ENCODE peak calls at places on chromosomes 13 and 19, in nine cellular contexts. R is mucosa of descending colon, J is thyroid gland, A is upper lobe of right lung, H is stomach, W is heart left ventricle, C is heart right ventricle, X is BE2C, K is esophagus squamous epithelium. G is an unnamed sample.

GRCh38 chr19:29687244-29687896 is 22.1 kb downstream of the PLEKHF1 start:
- DNase-seq in W (no peak), A (no peak), C (no peak), R (no peak), X (no peak), K (no peak), J (no peak), H (no peak), G (no peak)

GRCh38 chr19:49487277-49488045 is at the start of gene RPL13A:
- DNase-seq in X (peak; percentile 100), H (peak; percentile 100), K (peak; percentile 95), A (peak; percentile 100), R (peak; percentile 100), W (peak; percentile 100), C (peak; percentile 100), J (peak; percentile 100), G (peak; percentile 99)

GRCh38 chr19:1265611-1266115 is 3.5 kb upstream of the CIRBP start:
- DNase-seq in C (peak; percentile 63), K (no peak), X (peak; percentile 68), H (no peak), R (peak; percentile 75), W (peak; percentile 80), J (peak; percentile 55), A (peak; percentile 84), G (peak; percentile 95)

GRCh38 chr13:35838356-35838755 is 292.8 kb downstream of the DCLK1 start:
- DNase-seq in H (no peak), J (no peak), R (no peak), K (no peak), W (no peak), A (no peak), X (no peak), C (no peak), G (no peak)

GRCh38 chr13:36345438-36346221 is 564 bp downstream of the SPART start:
- DNase-seq in J (peak; percentile 70), A (peak; percentile 69), X (peak; percentile 20), H (peak; percentile 67), R (peak; percentile 39), C (peak; percentile 83), W (peak; percentile 73), K (no peak), G (peak; percentile 88)

GRCh38 chr19:21158523-21159135 is 16.8 kb downstream of the ZNF431 start:
- DNase-seq in C (no peak), K (no peak), R (no peak), A (no peak), H (no peak), W (no peak), X (no peak), J (no peak), G (no peak)

GRCh38 chr19:52748336-52748950 is 13.6 kb upstream of the ZNF611 start:
- DNase-seq in K (no peak), J (no peak), H (no peak), X (no peak), A (no peak), W (no peak), R (no peak), C (peak; percentile 8), G (no peak)

GRCh38 chr13:57946361-57946760 is 314.8 kb downstream of the PCDH17 start:
- DNase-seq in R (no peak), C (no peak), W (no peak), K (no peak), X (no peak), J (no peak), A (no peak), H (no peak), G (no peak)

GRCh38 chr19:35793381-35794165 is 18.2 kb downstream of the ARHGAP33 start:
- DNase-seq in X (no peak), K (no peak), H (peak; percentile 50), C (no peak), W (no peak), J (no peak), A (no peak), R (no peak), G (no peak)

GRCh38 chr19:39112338-39112890 is 13.2 kb upstream of the PAK4 start:
- DNase-seq in R (no peak), J (no peak), A (no peak), K (no peak), X (no peak), H (no peak), W (no peak), C (no peak), G (no peak)

GRCh38 chr13:43786766-43787517 is at the start of gene ENOX1:
- DNase-seq in H (peak; percentile 49), R (peak; percentile 58), W (peak; percentile 83), J (peak; percentile 44), X (peak; percentile 90), A (peak; percentile 69), K (no peak), C (peak; percentile 67), G (peak; percentile 80)

GRCh38 chr13:75170321-75170720 is 311.6 kb downstream of the TBC1D4 start:
- DNase-seq in J (no peak), W (no peak), C (no peak), X (peak; percentile 10), H (no peak), A (no peak), R (no peak), K (no peak), G (no peak)

GRCh38 chr13:45989607-45990006 is 62.9 kb downstream of the ZC3H13 start:
- DNase-seq in X (no peak), C (no peak), W (no peak), H (no peak), A (no peak), J (no peak), K (no peak), R (no peak), G (no peak)

GRCh38 chr13:113741101-113741731 is 17.8 kb upstream of the TMEM255B start:
- DNase-seq in X (no peak), J (no peak), A (no peak), C (no peak), R (peak; percentile 9), W (no peak), H (no peak), K (no peak), G (no peak)

GRCh38 chr13:45781553-45782326 is 69.8 kb downstream of the SIAH3 start:
- DNase-seq in R (peak; percentile 51), W (peak; percentile 86), J (peak; percentile 95), H (peak; percentile 79), A (no peak), K (no peak), X (peak; percentile 97), C (peak; percentile 80), G (no peak)

GRCh38 chr13:76937416-76937815 is 10.9 kb upstream of the ACOD1 start:
- DNase-seq in A (no peak), K (no peak), J (no peak), H (no peak), R (no peak), C (no peak), W (no peak), X (no peak), G (no peak)

GRCh38 chr19:35940839-35941238 is 4.7 kb downstream of the LRFN3 start:
- DNase-seq in A (no peak), J (no peak), R (no peak), W (no peak), K (no peak), X (no peak), H (no peak), C (no peak), G (no peak)

GRCh38 chr13:40490086-40490723 is 176.2 kb downstream of the FOXO1 start:
- DNase-seq in C (no peak), R (no peak), J (peak; percentile 50), A (no peak), H (peak; percentile 33), K (no peak), W (no peak), X (no peak), G (no peak)

DNA sequence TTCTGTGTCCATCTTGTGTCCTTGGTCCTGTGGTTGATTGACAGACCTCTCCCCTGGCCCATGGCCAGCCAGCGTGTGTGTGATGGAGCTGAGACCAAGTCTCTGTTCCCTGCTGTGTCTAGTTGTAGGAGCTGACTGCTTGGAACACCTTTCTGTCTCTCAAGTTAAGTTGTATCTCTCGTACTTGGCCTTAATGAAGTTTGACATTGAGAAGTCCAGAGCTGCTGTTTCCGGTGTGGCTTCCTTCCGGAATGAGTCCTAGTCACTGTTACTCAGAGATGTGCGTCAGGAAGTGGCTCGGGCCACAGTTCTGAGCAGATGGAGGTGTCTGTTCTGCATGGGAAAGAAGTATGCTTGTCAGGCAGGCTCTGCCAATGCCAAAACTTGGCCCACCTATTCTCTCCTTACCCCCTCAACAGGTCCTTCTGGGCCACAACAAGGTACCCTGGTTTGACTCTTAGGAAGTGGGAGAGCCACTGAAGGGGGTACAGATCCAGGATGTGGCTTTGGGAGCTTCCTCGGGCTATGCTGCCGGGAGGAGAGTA is 54.3 kb downstream of the GATAD2A start:
- DNase-seq in C (no peak), W (peak; percentile 62), R (peak; percentile 44), X (peak; percentile 39), J (peak; percentile 28), K (no peak), H (peak; percentile 41), A (no peak), G (no peak)
- H3K36me3 ChIP-seq in C (peaks cover 5% of the 10 kb centered on the region), W (peaks cover 3% of the 10 kb centered on the region), R (no peaks in the 10 kb centered on the region), X (peaks cover 4% of the 10 kb centered on the region), J (no peaks in the 10 kb centered on the region), K (no peaks in the 10 kb centered on the region), H (peaks cover 4% of the 10 kb centered on the region), A (no peaks in the 10 kb centered on the region), G (peaks cover 5% of the 10 kb centered on the region)

GRCh38 chr19:58387338-58388174 is 487 bp downstream of the RPS5 start:
- DNase-seq in J (no peak), X (no peak), W (no peak), K (no peak), A (no peak), C (no peak), R (no peak), H (no peak), G (no peak)
- TF ChIP-seq CTCF in J (no peak), X (no peak), W (no peak), K (no peak), A (no peak), C (no peak), R (no peak), H (no peak), G (no peak)

DNA sequence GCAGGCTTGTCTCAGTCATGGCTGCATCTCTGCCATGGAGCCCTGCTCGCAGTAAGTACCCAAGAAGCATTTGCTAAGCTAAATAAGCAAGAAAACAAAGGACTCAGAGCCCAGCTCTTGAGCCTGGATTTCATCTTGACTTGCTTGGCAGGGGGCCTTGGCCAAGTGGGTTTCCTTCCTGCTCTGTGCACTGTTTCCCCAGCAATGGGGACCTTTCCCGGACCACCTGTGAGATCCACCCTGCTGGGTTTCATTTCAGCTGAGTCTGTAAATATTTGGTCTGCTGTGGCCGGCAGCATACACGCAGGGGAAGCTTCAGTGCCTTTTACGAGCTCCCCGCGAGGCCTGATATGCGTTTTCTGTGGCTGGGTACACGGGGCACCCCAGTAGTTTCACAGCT is 12.4 kb upstream of the TINCR start:
- DNase-seq in J (peak; percentile 76), X (no peak), A (no peak), C (no peak), H (no peak), K (no peak), R (no peak), W (no peak), G (no peak)
- H3K4me3 ChIP-seq in J (no peak overlapping the region), X (no peak overlapping the region), A (no peak overlapping the region), C (no peak overlapping the region), H (no peak overlapping the region), K (no peak overlapping the region), R (no peak overlapping the region), W (no peak overlapping the region), G (no peak overlapping the region)

DNA sequence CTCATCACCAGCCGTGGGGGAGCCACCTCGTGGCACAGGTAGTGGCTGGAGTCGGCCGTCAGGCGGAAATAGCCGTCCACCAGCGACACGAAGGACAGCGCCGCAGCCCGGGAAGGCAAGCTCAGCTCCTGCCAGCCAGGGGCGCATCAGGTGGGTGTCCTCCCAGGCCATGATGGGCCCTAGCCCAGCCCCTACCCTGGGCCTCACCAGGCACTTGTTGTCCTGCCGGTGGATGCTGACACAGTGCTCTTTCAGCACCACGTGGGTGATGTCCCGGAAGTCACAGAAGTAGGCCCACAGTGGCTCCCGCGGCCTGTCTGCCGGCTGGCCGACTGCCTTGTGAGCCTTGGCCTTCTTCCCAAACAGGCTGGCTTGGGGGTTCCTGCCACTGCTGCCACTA is 15.7 kb downstream of the TYK2 start:
- DNase-seq in H (no peak), W (no peak), C (no peak), K (no peak), A (no peak), X (no peak), J (no peak), R (no peak), G (no peak)
- H3K36me3 ChIP-seq in H (peaks cover 100% of the 10 kb centered on the region), W (peaks cover 84% of the 10 kb centered on the region), C (peaks cover 100% of the 10 kb centered on the region), K (peaks cover 44% of the 10 kb centered on the region), A (peaks cover 77% of the 10 kb centered on the region), X (peaks cover 24% of the 10 kb centered on the region), J (peaks cover 46% of the 10 kb centered on the region), R (no peaks in the 10 kb centered on the region), G (peaks cover 93% of the 10 kb centered on the region)

G was measured in suprapubic skin.